ENCODE peak calls at places on chromosomes 6 and 20, in five cellular contexts. U, Q, C, N and R are unnamed samples.

GRCh38 chr6:35603326-35604202 is 85.2 kb downstream of the FKBP5 start:
- DNase-seq in U (no peak), Q (no peak), C (no peak), N (no peak), R (no peak)

GRCh38 chr6:37372116-37372515 is 18.3 kb downstream of the RNF8 start:
- DNase-seq in U (no peak), Q (no peak), C (no peak), N (no peak), R (no peak)

GRCh38 chr20:44861547-44862006 is 23.9 kb upstream of the YWHAB start:
- DNase-seq in U (no peak), Q (peak; percentile 70), C (no peak), N (no peak), R (peak; percentile 30)

GRCh38 chr6:54856137-54856536 is 9.6 kb downstream of the FAM83B start:
- DNase-seq in U (no peak), Q (no peak), C (no peak), N (no peak), R (no peak)

GRCh38 chr6:12150812-12151432 is 138.8 kb downstream of the HIVEP1 start:
- DNase-seq in U (no peak), Q (no peak), C (peak; percentile 47), N (no peak), R (no peak)

GRCh38 chr20:47318596-47319516 is 37.6 kb downstream of the ZMYND8 start:
- DNase-seq in U (peak; percentile 43), Q (peak; percentile 58), C (peak; percentile 68), N (peak; percentile 92), R (no peak)

GRCh38 chr6:158756977-158757752 is 62.0 kb downstream of the EZR start:
- DNase-seq in U (no peak), Q (no peak), C (no peak), N (peak; percentile 75), R (no peak)

GRCh38 chr20:50305636-50306477 is 115.2 kb downstream of the CEBPB start:
- DNase-seq in U (no peak), Q (peak; percentile 30), C (peak; percentile 55), N (no peak), R (no peak)

GRCh38 chr20:2756056-2756611 is 44.3 kb downstream of the CPXM1 start:
- DNase-seq in U (peak; percentile 45), Q (no peak), C (peak; percentile 50), N (peak; percentile 57), R (no peak)

GRCh38 chr6:139904158-139904533 is 529.7 kb upstream of the CITED2 start:
- DNase-seq in U (no peak), Q (no peak), C (no peak), N (no peak), R (no peak)

GRCh38 chr20:35699127-35699913 is at the start of the genes NFS1 and ROMO1:
- DNase-seq in U (peak; percentile 88), Q (peak; percentile 77), C (peak; percentile 82), N (peak; percentile 93), R (peak; percentile 94)
- TF ChIP-seq CTCF in U (peak; percentile 41), Q (peak; percentile 58), C (no peak), N (peak; percentile 24), R (peak; percentile 26)

DNA sequence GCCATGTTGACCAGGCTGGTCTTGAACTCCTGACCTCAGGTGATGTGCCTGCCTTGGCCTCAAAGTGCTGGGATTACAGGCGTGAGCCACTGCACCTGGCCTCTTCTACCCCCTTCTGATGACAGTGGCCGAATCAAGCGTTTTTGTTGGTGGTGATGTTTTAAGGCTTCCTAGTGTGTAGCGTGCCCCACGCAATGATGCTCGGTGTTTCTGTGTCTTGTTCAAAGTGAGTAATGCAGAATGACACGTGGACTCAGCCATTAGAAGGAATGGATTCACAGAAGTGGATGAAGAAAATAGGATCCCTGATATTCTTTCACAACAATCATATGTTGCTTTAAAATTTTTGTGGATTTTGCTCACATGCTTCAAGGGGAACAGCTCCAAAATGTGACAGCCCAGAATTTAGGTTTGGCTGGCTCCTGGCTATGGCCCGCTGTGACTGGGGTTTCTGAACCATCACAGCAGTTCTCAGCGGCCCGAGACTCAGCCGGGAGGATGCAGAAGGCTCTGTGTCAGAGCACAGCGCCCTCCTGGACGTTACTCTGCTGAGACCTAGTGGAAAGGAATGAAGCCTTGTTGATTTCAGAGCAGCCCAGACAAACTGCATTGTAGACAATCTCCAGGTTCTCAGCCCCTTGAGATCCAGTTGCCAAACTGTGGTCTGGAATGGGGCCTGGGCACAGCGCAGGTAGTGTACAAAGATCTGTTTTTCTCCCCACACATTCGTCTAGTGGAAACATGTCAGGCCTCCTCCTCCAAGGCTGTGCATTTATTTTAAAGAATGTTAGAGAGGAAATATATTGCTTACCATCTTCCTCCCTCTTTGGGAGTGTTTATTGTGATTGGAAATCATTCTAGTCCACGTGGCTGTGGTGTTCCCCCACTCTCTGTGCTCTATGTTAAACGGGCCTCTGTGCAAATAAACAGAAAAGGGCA is 57.5 kb upstream of the TIAM2 start:
- DNase-seq in U (no peak), Q (no peak), C (no peak), N (peak; percentile 49), R (no peak)
- TF ChIP-seq CTCF in U (no peak), Q (no peak), C (no peak), N (no peak), R (no peak)

GRCh38 chr6:43926644-43927524 is 156.9 kb downstream of the VEGFA start:
- DNase-seq in U (peak; percentile 14), Q (peak; percentile 69), C (peak; percentile 86), N (no peak), R (no peak)

GRCh38 chr6:43929511-43929910 is 159.5 kb downstream of the VEGFA start:
- DNase-seq in U (no peak), Q (no peak), C (no peak), N (no peak), R (no peak)

GRCh38 chr6:43930440-43931154 is 160.6 kb downstream of the VEGFA start:
- DNase-seq in U (no peak), Q (no peak), C (no peak), N (no peak), R (no peak)

GRCh38 chr6:43924222-43924702 is 154.3 kb downstream of the VEGFA start:
- DNase-seq in U (no peak), Q (no peak), C (no peak), N (no peak), R (no peak)

DNA sequence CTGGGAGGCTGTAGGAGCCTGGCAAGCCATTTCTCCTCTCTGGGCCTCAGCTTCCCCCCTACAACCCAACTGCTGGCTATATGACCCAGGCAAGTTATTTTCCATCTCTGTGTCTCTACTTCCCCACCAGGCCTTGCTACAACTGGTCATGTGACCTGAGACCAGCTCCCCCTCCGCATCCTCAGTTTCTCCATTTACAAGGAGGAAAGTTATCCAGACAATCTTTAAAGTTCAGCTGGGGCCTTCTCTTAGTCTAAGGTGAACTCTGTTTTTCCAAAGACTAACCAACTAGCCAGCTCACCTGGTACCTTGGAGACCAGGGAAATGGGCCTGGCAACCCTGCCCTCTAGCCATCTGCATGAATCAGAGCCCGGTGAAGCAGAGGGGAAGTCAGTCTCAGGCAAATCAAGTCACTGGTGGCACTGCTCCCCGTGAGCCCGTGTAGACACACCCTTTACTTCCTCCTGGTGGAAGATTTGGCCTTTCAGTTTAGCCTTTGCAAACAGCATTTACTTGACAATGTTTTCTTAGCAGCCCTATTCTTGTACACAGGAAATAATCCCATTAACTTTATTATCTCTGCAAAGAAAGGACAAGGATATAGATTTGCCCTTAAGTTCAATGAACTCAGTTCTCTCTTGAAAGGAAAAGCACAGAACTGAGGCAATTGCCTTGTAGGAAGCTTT is 157.7 kb downstream of the VEGFA start:
- DNase-seq in U (no peak), Q (no peak), C (peak; percentile 33), N (no peak), R (no peak)
- TF ChIP-seq CTCF in U (no peak), Q (no peak), C (peak; percentile 56), N (no peak), R (no peak)

GRCh38 chr6:26006086-26006939 is 43.7 kb downstream of the TRIM38 start:
- DNase-seq in U (no peak), Q (no peak), C (no peak), N (no peak), R (no peak)

GRCh38 chr6:25998379-25998778 is 35.8 kb downstream of the TRIM38 start:
- DNase-seq in U (no peak), Q (no peak), C (no peak), N (no peak), R (no peak)

GRCh38 chr6:26000366-26000886 is 37.8 kb downstream of the TRIM38 start:
- DNase-seq in U (no peak), Q (no peak), C (no peak), N (no peak), R (no peak)

GRCh38 chr6:26003102-26003694 is 40.6 kb downstream of the TRIM38 start:
- DNase-seq in U (peak; percentile 66), Q (peak; percentile 45), C (peak; percentile 61), N (no peak), R (no peak)
- TF ChIP-seq CTCF in U (peak; percentile 83), Q (peak; percentile 90), C (peak; percentile 87), N (peak; percentile 74), R (peak; percentile 80)

DNA sequence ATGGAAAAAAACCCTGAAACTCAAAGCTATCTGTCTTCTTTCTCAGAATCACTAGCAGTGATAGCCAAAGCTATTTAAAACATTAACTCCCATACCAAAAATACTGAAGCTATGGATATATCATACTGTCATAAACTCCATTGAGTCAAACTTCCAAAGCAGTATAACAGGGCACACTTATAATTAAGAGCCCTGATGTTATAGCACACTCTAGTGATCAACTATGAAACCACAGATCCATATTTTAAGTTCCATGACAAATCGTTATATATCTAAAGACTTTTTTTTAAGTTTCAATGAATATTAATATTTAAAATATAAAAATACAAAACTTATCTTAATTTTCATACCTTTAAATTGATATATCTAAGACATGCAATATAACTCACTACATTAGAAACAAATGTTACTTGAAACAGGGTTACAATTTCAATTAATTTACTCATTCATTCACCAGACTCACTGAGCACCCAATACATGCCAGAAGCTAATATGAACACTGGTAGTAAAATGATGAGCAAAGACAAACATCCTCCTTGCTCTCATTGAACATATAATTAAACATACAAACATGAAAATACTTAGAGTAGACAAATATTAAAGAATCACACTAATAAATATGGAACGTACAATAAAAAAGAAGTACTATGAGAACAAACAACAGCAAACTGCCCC is 69.3 kb downstream of the IBTK start:
- DNase-seq in U (no peak), Q (peak; percentile 37), C (no peak), N (no peak), R (no peak)
- TF ChIP-seq CTCF in U (peak; percentile 75), Q (peak; percentile 83), C (peak; percentile 48), N (peak; percentile 43), R (peak; percentile 71)